ENCODE peak calls at places on chromosomes 4 and X, in five cellular contexts. I is right cardiac atrium; C is activated T-cell treated with anti-CD3 and anti-CD28 coated beads, Interleukin-2, amount 50 U/mL, for 72 hours; X is T-helper 17 cell; U is IMR-90. B is an unnamed sample.

GRCh38 chrX:39845289-39845688 is 252.5 kb downstream of the BCOR start:
- ATAC-seq in I (no peak), C (no peak), X (no peak), U (no peak), B (no peak)

GRCh38 chrX:20378291-20378920 is 111.7 kb upstream of the RPS6KA3 start:
- ATAC-seq in I (no peak), C (peak), X (peak), U (no peak), B (peak)

GRCh38 chr4:105280338-105280809 is 133.7 kb downstream of the TET2 start:
- ATAC-seq in I (peak), C (peak), X (no peak), U (peak), B (no peak)

GRCh38 chr4:24364852-24365251 is 219.5 kb downstream of the DHX15 start:
- ATAC-seq in I (no peak), C (no peak), X (no peak), U (no peak), B (no peak)

GRCh38 chr4:337932-338758 is 531 bp downstream of the ZNF141 start:
- ATAC-seq in I (peak), C (peak), X (peak), U (peak), B (peak)

GRCh38 chr4:914531-914930 is 17.6 kb downstream of the GAK start:
- ATAC-seq in I (no peak), C (no peak), X (no peak), U (no peak), B (no peak)

GRCh38 chr4:15717647-15718416 is 15.0 kb downstream of the BST1 start:
- ATAC-seq in I (no peak), C (no peak), X (no peak), U (peak), B (no peak)

GRCh38 chr4:122469457-122469856 is 12.9 kb upstream of the IL2 start:
- ATAC-seq in I (no peak), C (no peak), X (no peak), U (no peak), B (no peak)

GRCh38 chr4:9703391-9703790 is 78.0 kb upstream of the DRD5 start:
- ATAC-seq in I (no peak), C (peak), X (peak), U (no peak), B (no peak)

GRCh38 chr4:135316266-135316779 is 1114.7 kb upstream of the PABPC4L start:
- ATAC-seq in I (no peak), C (no peak), X (no peak), U (no peak), B (no peak)

GRCh38 chr4:39635023-39635422 is 3.6 kb downstream of the SMIM14 start:
- ATAC-seq in I (no peak), C (no peak), X (no peak), U (no peak), B (peak)

GRCh38 chr4:40630335-40631021 is 814 bp upstream of the RBM47 start:
- ATAC-seq in I (peak), C (no peak), X (no peak), U (no peak), B (peak)

GRCh38 chr4:25098964-25099843 is 61.0 kb downstream of the SEPSECS start:
- ATAC-seq in I (peak), C (no peak), X (no peak), U (peak), B (peak)

GRCh38 chr4:84804126-84804525 is 162.4 kb downstream of the WDFY3 start:
- ATAC-seq in I (peak), C (no peak), X (no peak), U (peak), B (no peak)

GRCh38 chr4:85565761-85566480 is 91.0 kb downstream of the ARHGAP24 start:
- ATAC-seq in I (no peak), C (no peak), X (no peak), U (no peak), B (no peak)

GRCh38 chrX:123184199-123184857 is at the start of gene GRIA3:
- ATAC-seq in I (peak), C (no peak), X (no peak), U (no peak), B (no peak)

GRCh38 chr4:24778427-24779225 is 16.7 kb upstream of the SOD3 start:
- ATAC-seq in I (peak), C (no peak), X (no peak), U (peak), B (no peak)

GRCh38 chr4:139807483-139807882 is 141.9 kb downstream of the MGST2 start:
- ATAC-seq in I (no peak), C (no peak), X (no peak), U (no peak), B (no peak)

GRCh38 chr4:145709843-145710242 is 29.9 kb downstream of the C4orf51 start:
- ATAC-seq in I (no peak), C (peak), X (no peak), U (peak), B (peak)

GRCh38 chrX:38694394-38694793 is 106.9 kb upstream of the MID1IP1 start:
- ATAC-seq in I (no peak), C (no peak), X (no peak), U (no peak), B (no peak)

GRCh38 chr4:78656968-78657445 is 105.4 kb downstream of the ANXA3 start:
- ATAC-seq in I (peak), C (peak), X (peak), U (no peak), B (peak)

GRCh38 chr4:55753856-55754255 is 65.7 kb upstream of the EXOC1L start:
- ATAC-seq in I (no peak), C (peak), X (no peak), U (no peak), B (no peak)

GRCh38 chr4:53055716-53056413 is 193.7 kb downstream of the RASL11B start:
- ATAC-seq in I (no peak), C (no peak), X (no peak), U (no peak), B (no peak)

GRCh38 chrX:104565791-104566687 is at the start of gene IL1RAPL2:
- ATAC-seq in I (no peak), C (no peak), X (no peak), U (no peak), B (peak)

GRCh38 chr4:106494066-106494465 is 125.5 kb upstream of the GIMD1 start:
- ATAC-seq in I (no peak), C (no peak), X (no peak), U (no peak), B (no peak)

GRCh38 chr4:177107288-177107901 is 202.3 kb upstream of the NEIL3 start:
- ATAC-seq in I (no peak), C (no peak), X (no peak), U (no peak), B (peak)

GRCh38 chr4:6308890-6309643 is 39.4 kb downstream of the WFS1 start:
- ATAC-seq in I (peak), C (peak), X (no peak), U (peak), B (no peak)

GRCh38 chrX:12972239-12972638 is 2.7 kb upstream of the TMSB4X start:
- ATAC-seq in I (no peak), C (no peak), X (no peak), U (no peak), B (no peak)

GRCh38 chrX:55135171-55135570 is 46.4 kb downstream of the PAGE2 start:
- ATAC-seq in I (peak), C (no peak), X (no peak), U (peak), B (peak)

GRCh38 chr4:16887887-16888286 is 10.6 kb downstream of the LDB2 start:
- ATAC-seq in I (no peak), C (no peak), X (no peak), U (no peak), B (no peak)

GRCh38 chr4:4842476-4843441 is 16.7 kb upstream of the MSX1 start:
- ATAC-seq in I (no peak), C (peak), X (peak), U (no peak), B (no peak)

GRCh38 chrX:104172121-104172520 is 5.9 kb downstream of the FAM199X start:
- ATAC-seq in I (no peak), C (no peak), X (no peak), U (no peak), B (no peak)

GRCh38 chr4:136636155-136636554 is 896.1 kb downstream of the PCDH18 start:
- ATAC-seq in I (no peak), C (no peak), X (no peak), U (no peak), B (no peak)

GRCh38 chr4:168509786-168510185 is 12.9 kb downstream of the PALLD start:
- ATAC-seq in I (no peak), C (peak), X (peak), U (peak), B (no peak)

GRCh38 chr4:16636911-16637630 is 261.4 kb downstream of the LDB2 start:
- ATAC-seq in I (peak), C (no peak), X (no peak), U (no peak), B (no peak)

GRCh38 chr4:17218801-17219200 is 293.1 kb downstream of the QDPR start:
- ATAC-seq in I (no peak), C (no peak), X (no peak), U (no peak), B (no peak)

GRCh38 chr4:166501941-166502382 is 628.9 kb downstream of the TLL1 start:
- ATAC-seq in I (no peak), C (no peak), X (no peak), U (no peak), B (peak)

GRCh38 chr4:6639137-6639680 is 1.3 kb upstream of the MRFAP1 start:
- ATAC-seq in I (no peak), C (no peak), X (no peak), U (no peak), B (no peak)

GRCh38 chr4:169249214-169249973 is 21.4 kb downstream of the SH3RF1 start:
- ATAC-seq in I (peak), C (no peak), X (no peak), U (peak), B (peak)

B was measured in esophagus mucosa.